ENCODE peak calls at places on chromosome 1, in nine cellular contexts. One of them, this sample, is unnamed. For H3K9me3, the result is how much of the 10 kb centered on the place peaks cover.

GRCh38 chr1:31239653-31240241 is at the start of gene NKAIN1:
- DNase-seq in heart right ventricle: no peak
- DNase-seq in SJSA1: no peak
- DNase-seq in esophagus squamous epithelium: no peak
- DNase-seq in transverse colon: no peak
- DNase-seq in ovary: no peak
- DNase-seq in thoracic aorta: no peak
- DNase-seq in GM23248: peak
- DNase-seq in heart left ventricle: no peak
- DNase-seq in this sample: peak

GRCh38 chr1:244012232-244012631 is 38.9 kb upstream of the ZBTB18 start:
- DNase-seq in SJSA1: peak
- DNase-seq in esophagus squamous epithelium: no peak
- DNase-seq in transverse colon: no peak
- DNase-seq in ovary: no peak
- DNase-seq in heart left ventricle: no peak
- DNase-seq in GM23248: peak
- DNase-seq in thoracic aorta: no peak
- DNase-seq in heart right ventricle: peak
- DNase-seq in this sample: no peak

GRCh38 chr1:198794498-198794897 is 155.7 kb downstream of the PTPRC start:
- DNase-seq in ovary: no peak
- DNase-seq in SJSA1: no peak
- DNase-seq in heart left ventricle: no peak
- DNase-seq in heart right ventricle: no peak
- DNase-seq in thoracic aorta: no peak
- DNase-seq in GM23248: peak
- DNase-seq in esophagus squamous epithelium: no peak
- DNase-seq in transverse colon: no peak
- DNase-seq in this sample: no peak

GRCh38 chr1:181475580-181475979 is 7.7 kb upstream of the CACNA1E start:
- DNase-seq in ovary: no peak
- DNase-seq in transverse colon: no peak
- DNase-seq in thoracic aorta: no peak
- DNase-seq in heart right ventricle: no peak
- DNase-seq in GM23248: no peak
- DNase-seq in heart left ventricle: no peak
- DNase-seq in SJSA1: no peak
- DNase-seq in esophagus squamous epithelium: no peak
- DNase-seq in this sample: no peak

GRCh38 chr1:19210772-19211549 is 895 bp upstream of the UBR4 start:
- DNase-seq in GM23248: peak
- DNase-seq in heart left ventricle: no peak
- DNase-seq in SJSA1: no peak
- DNase-seq in ovary: no peak
- DNase-seq in thoracic aorta: no peak
- DNase-seq in transverse colon: no peak
- DNase-seq in esophagus squamous epithelium: no peak
- DNase-seq in heart right ventricle: no peak
- DNase-seq in this sample: peak

GRCh38 chr1:179767177-179767581 is 24.1 kb downstream of the FAM163A start:
- DNase-seq in GM23248: no peak
- DNase-seq in ovary: no peak
- DNase-seq in transverse colon: no peak
- DNase-seq in thoracic aorta: no peak
- DNase-seq in heart right ventricle: no peak
- DNase-seq in SJSA1: no peak
- DNase-seq in esophagus squamous epithelium: no peak
- DNase-seq in heart left ventricle: no peak
- DNase-seq in this sample: no peak

GRCh38 chr1:97337250-97338030 is 583.4 kb downstream of the DPYD start:
- DNase-seq in heart left ventricle: no peak
- DNase-seq in thoracic aorta: no peak
- DNase-seq in SJSA1: no peak
- DNase-seq in esophagus squamous epithelium: no peak
- DNase-seq in GM23248: no peak
- DNase-seq in ovary: no peak
- DNase-seq in transverse colon: no peak
- DNase-seq in heart right ventricle: no peak
- DNase-seq in this sample: no peak

GRCh38 chr1:185444651-185445050 is 127.6 kb upstream of the IVNS1ABP start:
- DNase-seq in transverse colon: no peak
- DNase-seq in heart right ventricle: no peak
- DNase-seq in SJSA1: no peak
- DNase-seq in esophagus squamous epithelium: no peak
- DNase-seq in thoracic aorta: no peak
- DNase-seq in heart left ventricle: no peak
- DNase-seq in GM23248: no peak
- DNase-seq in ovary: no peak
- DNase-seq in this sample: no peak

GRCh38 chr1:167564592-167564991 is 11.0 kb upstream of the CREG1 start:
- DNase-seq in GM23248: peak
- DNase-seq in ovary: no peak
- DNase-seq in heart left ventricle: no peak
- DNase-seq in heart right ventricle: no peak
- DNase-seq in SJSA1: no peak
- DNase-seq in thoracic aorta: no peak
- DNase-seq in transverse colon: no peak
- DNase-seq in esophagus squamous epithelium: no peak
- DNase-seq in this sample: no peak

GRCh38 chr1:45243476-45244343 is 37.3 kb upstream of the ZSWIM5 start:
- DNase-seq in SJSA1: no peak
- DNase-seq in heart left ventricle: no peak
- DNase-seq in transverse colon: no peak
- DNase-seq in thoracic aorta: no peak
- DNase-seq in heart right ventricle: no peak
- DNase-seq in GM23248: peak
- DNase-seq in esophagus squamous epithelium: no peak
- DNase-seq in ovary: no peak
- DNase-seq in this sample: no peak

GRCh38 chr1:16296643-16297042 is 55.6 kb downstream of the FBXO42 start:
- DNase-seq in esophagus squamous epithelium: no peak
- DNase-seq in SJSA1: no peak
- DNase-seq in heart left ventricle: no peak
- DNase-seq in thoracic aorta: no peak
- DNase-seq in ovary: no peak
- DNase-seq in heart right ventricle: no peak
- DNase-seq in GM23248: no peak
- DNase-seq in transverse colon: no peak
- DNase-seq in this sample: no peak

GRCh38 chr1:14973773-14974172 is 179.8 kb upstream of the TMEM51 start:
- DNase-seq in SJSA1: no peak
- DNase-seq in ovary: no peak
- DNase-seq in esophagus squamous epithelium: no peak
- DNase-seq in heart left ventricle: no peak
- DNase-seq in transverse colon: no peak
- DNase-seq in heart right ventricle: no peak
- DNase-seq in GM23248: no peak
- DNase-seq in thoracic aorta: no peak
- DNase-seq in this sample: no peak

DNA sequence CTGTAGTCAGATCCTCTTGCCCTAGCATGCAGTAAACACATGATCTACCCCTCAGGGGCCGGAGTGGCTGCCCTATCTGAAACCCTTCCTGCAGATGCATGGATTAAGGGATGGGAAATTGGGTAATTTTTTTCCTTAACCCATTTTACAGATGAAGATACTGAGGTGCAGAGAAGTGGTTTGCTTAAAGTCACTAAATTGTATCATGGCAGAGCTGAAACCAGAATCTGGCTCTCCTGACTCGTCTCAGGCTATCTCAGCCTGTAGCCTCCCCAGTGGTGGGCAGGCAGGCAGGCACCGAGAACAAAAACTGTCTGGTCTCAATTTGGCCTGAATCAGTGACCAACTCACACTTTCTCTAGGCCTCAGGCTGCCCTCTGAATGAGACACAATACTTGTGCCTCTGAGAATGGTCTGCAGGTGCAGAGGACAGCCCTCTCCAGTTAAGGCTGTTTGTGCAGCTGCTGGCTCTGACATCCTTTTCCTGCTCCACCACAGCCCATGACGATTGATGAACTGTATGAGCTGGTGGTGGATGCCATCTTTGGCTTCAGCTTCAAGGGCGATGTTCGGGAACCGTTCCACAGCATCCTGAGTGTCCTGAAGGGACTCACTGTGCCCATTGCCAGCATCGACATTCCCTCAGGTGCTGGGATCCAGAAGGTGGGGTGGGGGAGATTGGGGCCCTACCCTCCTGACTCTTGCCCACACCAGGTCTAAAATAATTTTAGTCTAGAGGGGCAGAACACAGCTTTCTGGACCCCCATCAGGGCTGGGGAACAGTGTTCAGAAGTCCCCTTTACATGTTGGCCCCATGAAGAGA is 1.5 kb downstream of the NAXE start:
- DNase-seq in esophagus squamous epithelium: no peak
- DNase-seq in thoracic aorta: no peak
- DNase-seq in heart right ventricle: no peak
- DNase-seq in GM23248: peak
- DNase-seq in transverse colon: no peak
- DNase-seq in ovary: no peak
- DNase-seq in SJSA1: no peak
- DNase-seq in heart left ventricle: no peak
- DNase-seq in this sample: no peak
- H3K4me3 ChIP-seq in esophagus squamous epithelium: no peak
- H3K4me3 ChIP-seq in thoracic aorta: no peak
- H3K4me3 ChIP-seq in heart right ventricle: peak
- H3K4me3 ChIP-seq in GM23248: no peak
- H3K4me3 ChIP-seq in transverse colon: no peak
- H3K4me3 ChIP-seq in ovary: no peak
- H3K4me3 ChIP-seq in SJSA1: no peak
- H3K4me3 ChIP-seq in heart left ventricle: no peak
- H3K4me3 ChIP-seq in this sample: no peak

GRCh38 chr1:29713857-29714256 is 477.5 kb downstream of the PTPRU start:
- DNase-seq in esophagus squamous epithelium: no peak
- DNase-seq in heart left ventricle: no peak
- DNase-seq in SJSA1: no peak
- DNase-seq in transverse colon: no peak
- DNase-seq in ovary: no peak
- DNase-seq in thoracic aorta: no peak
- DNase-seq in heart right ventricle: no peak
- DNase-seq in GM23248: peak
- DNase-seq in this sample: no peak

GRCh38 chr1:29716306-29716705 is 480.0 kb downstream of the PTPRU start:
- DNase-seq in thoracic aorta: no peak
- DNase-seq in SJSA1: no peak
- DNase-seq in heart left ventricle: no peak
- DNase-seq in transverse colon: no peak
- DNase-seq in GM23248: no peak
- DNase-seq in esophagus squamous epithelium: no peak
- DNase-seq in ovary: no peak
- DNase-seq in heart right ventricle: no peak
- DNase-seq in this sample: no peak

GRCh38 chr1:29722598-29722997 is 486.3 kb downstream of the PTPRU start:
- DNase-seq in GM23248: no peak
- DNase-seq in heart right ventricle: no peak
- DNase-seq in thoracic aorta: no peak
- DNase-seq in transverse colon: no peak
- DNase-seq in esophagus squamous epithelium: no peak
- DNase-seq in ovary: no peak
- DNase-seq in SJSA1: no peak
- DNase-seq in heart left ventricle: no peak
- DNase-seq in this sample: no peak

GRCh38 chr1:29718791-29719190 is 482.5 kb downstream of the PTPRU start:
- DNase-seq in heart right ventricle: no peak
- DNase-seq in heart left ventricle: no peak
- DNase-seq in transverse colon: no peak
- DNase-seq in thoracic aorta: no peak
- DNase-seq in GM23248: no peak
- DNase-seq in esophagus squamous epithelium: no peak
- DNase-seq in SJSA1: no peak
- DNase-seq in ovary: no peak
- DNase-seq in this sample: no peak

DNA sequence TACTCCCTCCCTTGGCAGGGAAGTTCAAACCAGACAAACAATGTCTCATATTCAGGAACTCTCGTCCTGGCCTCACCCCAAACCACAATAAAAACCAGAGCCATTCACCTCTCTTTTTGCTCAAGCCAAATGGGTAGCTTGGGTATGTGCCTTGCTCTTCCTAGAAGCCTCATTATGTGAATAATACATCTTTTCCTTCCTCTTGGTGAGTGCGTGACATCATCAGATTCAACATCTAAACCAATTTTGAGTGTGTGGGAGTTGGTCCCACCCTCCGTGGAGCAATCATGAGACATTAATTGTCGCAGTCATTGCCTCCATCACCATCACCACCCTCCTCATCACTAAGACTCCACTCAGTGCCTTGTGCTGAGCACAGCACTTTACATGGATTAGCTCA is 482.9 kb downstream of the PTPRU start:
- DNase-seq in heart left ventricle: no peak
- DNase-seq in thoracic aorta: no peak
- DNase-seq in transverse colon: no peak
- DNase-seq in SJSA1: no peak
- DNase-seq in ovary: no peak
- DNase-seq in heart right ventricle: no peak
- DNase-seq in GM23248: peak
- DNase-seq in esophagus squamous epithelium: no peak
- DNase-seq in this sample: no peak
- H3K9me3 ChIP-seq in heart left ventricle: under half
- H3K9me3 ChIP-seq in thoracic aorta: under half
- H3K9me3 ChIP-seq in transverse colon: under half
- H3K9me3 ChIP-seq in SJSA1: under half
- H3K9me3 ChIP-seq in ovary: under half
- H3K9me3 ChIP-seq in heart right ventricle: under half
- H3K9me3 ChIP-seq in GM23248: under half
- H3K9me3 ChIP-seq in esophagus squamous epithelium: under half
- H3K9me3 ChIP-seq in this sample: under half

DNA sequence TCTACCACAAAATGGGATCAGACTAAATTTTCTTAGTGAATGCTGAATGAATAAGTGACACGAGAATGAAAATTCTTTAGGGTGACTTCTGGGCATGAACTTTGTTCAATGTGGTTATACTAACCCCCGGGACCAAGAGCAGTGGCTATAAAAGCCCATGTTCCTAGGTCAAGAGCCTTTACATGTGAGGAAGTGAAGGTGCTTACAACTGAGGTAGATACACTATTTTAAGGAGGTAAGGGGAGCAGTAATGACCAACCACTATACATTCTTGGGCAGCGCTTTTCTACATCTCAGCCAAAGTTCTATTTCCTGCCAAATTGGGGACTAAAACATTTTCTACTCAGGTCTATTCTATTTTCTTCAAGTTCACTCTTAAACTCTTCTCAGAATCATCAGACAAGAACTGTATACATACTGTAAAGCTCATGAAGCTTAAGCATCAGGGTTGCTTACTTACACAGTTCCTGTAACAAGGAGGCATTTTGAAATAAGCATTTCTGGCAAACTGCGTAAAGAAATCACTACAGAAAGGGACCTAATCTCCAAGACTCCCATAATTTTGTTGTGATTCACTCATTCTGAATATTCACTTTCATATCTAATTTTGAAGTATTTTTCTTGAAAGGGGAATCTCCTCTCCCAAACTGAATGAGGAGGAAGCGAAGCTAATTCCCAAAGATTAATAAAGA is 8.5 kb upstream of the ARHGAP29 start:
- DNase-seq in ovary: no peak
- DNase-seq in heart left ventricle: no peak
- DNase-seq in GM23248: peak
- DNase-seq in esophagus squamous epithelium: no peak
- DNase-seq in transverse colon: no peak
- DNase-seq in SJSA1: no peak
- DNase-seq in heart right ventricle: no peak
- DNase-seq in thoracic aorta: no peak
- DNase-seq in this sample: no peak
- H3K4me3 ChIP-seq in ovary: no peak
- H3K4me3 ChIP-seq in heart left ventricle: peak
- H3K4me3 ChIP-seq in GM23248: peak
- H3K4me3 ChIP-seq in esophagus squamous epithelium: no peak
- H3K4me3 ChIP-seq in transverse colon: no peak
- H3K4me3 ChIP-seq in SJSA1: no peak
- H3K4me3 ChIP-seq in heart right ventricle: peak
- H3K4me3 ChIP-seq in thoracic aorta: peak
- H3K4me3 ChIP-seq in this sample: no peak

GRCh38 chr1:2969870-2970291 is 51.4 kb upstream of the ACTRT2 start:
- DNase-seq in heart left ventricle: peak
- DNase-seq in transverse colon: no peak
- DNase-seq in GM23248: no peak
- DNase-seq in heart right ventricle: no peak
- DNase-seq in thoracic aorta: no peak
- DNase-seq in esophagus squamous epithelium: no peak
- DNase-seq in ovary: peak
- DNase-seq in SJSA1: no peak
- DNase-seq in this sample: no peak
- H3K9me3 ChIP-seq in heart left ventricle: under half
- H3K9me3 ChIP-seq in transverse colon: under half
- H3K9me3 ChIP-seq in GM23248: under half
- H3K9me3 ChIP-seq in heart right ventricle: under half
- H3K9me3 ChIP-seq in thoracic aorta: under half
- H3K9me3 ChIP-seq in esophagus squamous epithelium: under half
- H3K9me3 ChIP-seq in ovary: under half
- H3K9me3 ChIP-seq in SJSA1: under half
- H3K9me3 ChIP-seq in this sample: under half

This sample was measured in small intestine.